ENCODE peak calls at places on chromosome 12, in nine cellular contexts. Y is fibroblast of pulmonary artery, A is PC-3, F is body of pancreas, M is A549, Z is cardiac fibroblast, E is SK-N-SH, W is AG10803, P is pancreas. I is an unnamed sample.

GRCh38 chr12:122064780-122065588 is 13.6 kb upstream of the MLXIP start:
- DNase-seq in E (peak; percentile 55), A (peak; percentile 63), Z (peak; percentile 96), M (no peak), F (peak; percentile 58), Y (peak; percentile 86), P (peak; percentile 70), W (peak; percentile 82), I (peak; percentile 91)

GRCh38 chr12:127539499-127539898 is 727.5 kb upstream of the TMEM132C start:
- DNase-seq in A (no peak), Z (no peak), F (no peak), Y (no peak), M (no peak), P (no peak), W (no peak), E (peak; percentile 9), I (no peak)

GRCh38 chr12:30437616-30438015 is 258.1 kb downstream of the IPO8 start:
- DNase-seq in F (no peak), Z (peak; percentile 43), E (no peak), Y (peak; percentile 77), A (no peak), M (no peak), W (peak; percentile 29), P (no peak), I (no peak)

GRCh38 chr12:24066865-24067264 is 117.4 kb upstream of the SOX5 start:
- DNase-seq in W (peak; percentile 1), M (no peak), Y (peak; percentile 61), E (no peak), F (no peak), Z (peak; percentile 80), A (peak; percentile 49), P (no peak), I (peak; percentile 73)

GRCh38 chr12:127538325-127538724 is 728.6 kb upstream of the TMEM132C start:
- DNase-seq in W (no peak), Z (no peak), F (no peak), Y (no peak), P (no peak), M (no peak), A (no peak), E (no peak), I (no peak)

GRCh38 chr12:43978546-43978945 is 142.7 kb downstream of the TMEM117 start:
- DNase-seq in A (no peak), M (no peak), Z (no peak), W (no peak), E (no peak), P (no peak), F (no peak), Y (no peak), I (no peak)

GRCh38 chr12:129074379-129074778 is 221.1 kb downstream of the GLT1D1 start:
- DNase-seq in P (no peak), W (no peak), F (no peak), Y (no peak), E (no peak), M (no peak), A (no peak), Z (no peak), I (no peak)

GRCh38 chr12:121709478-121709890 is 3.1 kb upstream of the TMEM120B start:
- DNase-seq in W (peak; percentile 79), P (no peak), M (no peak), Z (peak; percentile 77), E (no peak), Y (peak; percentile 48), A (peak; percentile 64), F (no peak), I (peak; percentile 70)

GRCh38 chr12:16600525-16600924 is 5.4 kb downstream of the LMO3 start:
- DNase-seq in E (no peak), Y (no peak), A (no peak), F (peak; percentile 30), P (no peak), M (no peak), Z (no peak), W (no peak), I (no peak)

GRCh38 chr12:57632898-57633825 is at the start of gene B4GALNT1:
- DNase-seq in Z (peak; percentile 61), A (peak; percentile 79), E (peak; percentile 91), Y (peak; percentile 53), W (peak; percentile 48), F (peak; percentile 56), P (peak; percentile 60), M (peak; percentile 76), I (peak; percentile 54)

GRCh38 chr12:3520168-3520567 is 29.2 kb downstream of the PRMT8 start:
- DNase-seq in W (no peak), Z (no peak), F (peak; percentile 63), P (peak; percentile 80), A (peak; percentile 1), E (peak; percentile 44), Y (no peak), M (no peak), I (peak; percentile 5)

GRCh38 chr12:4441355-4442330 is 4.0 kb downstream of the FGF6 start:
- DNase-seq in W (no peak), P (no peak), M (no peak), Y (no peak), Z (no peak), F (no peak), A (no peak), E (peak; percentile 61), I (peak; percentile 61)

GRCh38 chr12:68189766-68190700 is 30.5 kb upstream of the IFNG start:
- DNase-seq in W (peak; percentile 45), F (no peak), A (peak; percentile 39), Z (peak; percentile 61), Y (peak; percentile 50), M (no peak), P (no peak), E (no peak), I (peak; percentile 81)

GRCh38 chr12:2299207-2299606 is 246.4 kb downstream of the CACNA1C start:
- DNase-seq in Z (no peak), E (no peak), W (no peak), F (no peak), P (no peak), A (no peak), Y (peak; percentile 28), M (no peak), I (no peak)

GRCh38 chr12:33427071-33427470 is 12.5 kb downstream of the SYT10 start:
- DNase-seq in M (no peak), W (no peak), P (no peak), E (no peak), F (no peak), A (peak; percentile 45), Y (no peak), Z (peak; percentile 12), I (no peak)

GRCh38 chr12:68963456-68963859 is 30.5 kb upstream of the CPM start:
- DNase-seq in E (no peak), F (no peak), P (no peak), Z (no peak), W (no peak), Y (peak; percentile 67), A (no peak), M (no peak), I (no peak)

GRCh38 chr12:75560167-75560566 is 48.8 kb upstream of the KRR1 start:
- DNase-seq in W (peak; percentile 61), Y (peak; percentile 82), M (peak; percentile 9), Z (peak; percentile 76), P (no peak), F (no peak), A (peak; percentile 63), E (peak; percentile 7), I (peak; percentile 80)

GRCh38 chr12:26298785-26299621 is 103.6 kb downstream of the SSPN start:
- DNase-seq in Y (peak; percentile 69), A (peak; percentile 95), W (peak; percentile 71), M (peak; percentile 64), F (no peak), E (peak; percentile 12), P (no peak), Z (peak; percentile 86), I (peak; percentile 83)

GRCh38 chr12:93825501-93825888 is 148.3 kb downstream of the CRADD start:
- DNase-seq in F (no peak), Z (peak; percentile 45), Y (peak; percentile 51), W (no peak), M (no peak), E (no peak), A (no peak), P (no peak), I (peak; percentile 27)

GRCh38 chr12:71694099-71694820 is 8.4 kb downstream of the TMEM19 start:
- DNase-seq in Z (no peak), P (no peak), Y (no peak), A (no peak), F (no peak), M (no peak), W (no peak), E (no peak), I (no peak)

GRCh38 chr12:79302171-79302841 is 388.5 kb downstream of the PAWR start:
- DNase-seq in Z (no peak), Y (no peak), M (no peak), E (no peak), A (no peak), P (no peak), F (no peak), W (no peak), I (no peak)

GRCh38 chr12:6326316-6326959 is 15.4 kb downstream of the TNFRSF1A start:
- DNase-seq in Y (peak; percentile 68), E (peak; percentile 78), W (peak; percentile 71), A (no peak), F (no peak), Z (peak; percentile 76), P (no peak), M (peak; percentile 78), I (peak; percentile 82)

GRCh38 chr12:120346681-120347080 is 19.1 kb upstream of the PLA2G1B start:
- DNase-seq in E (no peak), F (no peak), Z (no peak), M (no peak), A (peak; percentile 36), Y (no peak), P (no peak), W (no peak), I (no peak)
- TF ChIP-seq CTCF in E (peak; percentile 12), F (no peak), Z (no peak), M (no peak), A (peak; percentile 43), Y (no peak), P (no peak), W (no peak), I (peak; percentile 22)

GRCh38 chr12:95073698-95074520 is 491 bp upstream of the NR2C1 start:
- DNase-seq in P (no peak), W (no peak), Y (no peak), M (no peak), Z (no peak), F (peak; percentile 18), E (no peak), A (no peak), I (no peak)
- H3K4me3 ChIP-seq in P (peak overlapping the region; percentile 99), W (peak overlapping the region; percentile 81), Y (peak overlapping the region; percentile 89), M (peak overlapping the region; percentile 85), Z (peak overlapping the region; percentile 88), F (no peak overlapping the region), E (peak overlapping the region; percentile 77), A (peak overlapping the region; percentile 100), I (peak overlapping the region; percentile 85)

GRCh38 chr12:18430425-18431048 is 169.2 kb downstream of the PIK3C2G start:
- DNase-seq in Y (peak; percentile 80), Z (peak; percentile 76), F (peak; percentile 53), E (peak; percentile 30), P (peak; percentile 36), W (peak; percentile 68), A (peak; percentile 69), M (peak; percentile 20), I (peak; percentile 84)
- TF ChIP-seq CTCF in Y (peak; percentile 99), Z (peak; percentile 94), F (peak; percentile 64), E (peak; percentile 92), P (peak; percentile 47), W (peak; percentile 98), A (peak; percentile 83), M (peak; percentile 37), I (peak; percentile 96)

DNA sequence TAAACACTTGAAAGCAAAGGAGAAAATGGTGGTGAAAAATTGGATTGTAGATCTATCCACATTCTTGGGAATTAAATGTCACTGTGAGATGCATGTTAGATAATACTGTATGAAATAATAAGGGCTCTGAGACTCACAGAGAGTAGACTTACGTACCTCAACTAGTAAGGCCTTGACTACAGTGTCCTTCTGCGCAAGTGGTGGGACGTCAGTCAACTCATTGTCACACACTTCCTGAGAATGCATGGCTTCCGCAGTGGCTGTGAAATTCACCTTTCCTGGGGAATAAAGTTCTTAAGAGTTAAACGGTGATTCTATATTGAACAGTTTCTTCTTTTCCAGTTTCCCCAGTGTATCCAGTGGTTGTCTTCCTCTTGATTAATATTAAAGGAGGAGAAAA is 32.6 kb upstream of the PZP start:
- DNase-seq in M (no peak), Z (no peak), Y (no peak), F (no peak), W (no peak), P (no peak), E (no peak), A (no peak), I (no peak)
- H3K4me3 ChIP-seq in M (no peak overlapping the region), Z (no peak overlapping the region), Y (no peak overlapping the region), F (no peak overlapping the region), W (no peak overlapping the region), P (peak overlapping the region; percentile 36), E (no peak overlapping the region), A (no peak overlapping the region), I (no peak overlapping the region)